ENCODE peak calls at places on chromosomes 6 and 20, in eight cellular contexts. Y, K, X, T, O, D, V and Z are unnamed samples.

GRCh38 chr6:26475823-26476729 is 18.3 kb downstream of the BTN2A1 start:
- DNase-seq in Y (no peak), K (no peak), X (no peak), T (no peak), O (no peak), D (no peak), V (no peak), Z (no peak)

GRCh38 chr6:2819891-2820814 is 21.5 kb downstream of the SERPINB1 start:
- DNase-seq in Y (no peak), K (no peak), X (no peak), T (no peak), O (no peak), D (no peak), V (peak), Z (peak)

GRCh38 chr6:79334674-79335073 is 100.2 kb upstream of the HMGN3 start:
- DNase-seq in Y (no peak), K (no peak), X (no peak), T (no peak), O (no peak), D (no peak), V (peak), Z (no peak)

GRCh38 chr6:133646021-133646682 is 242.8 kb upstream of the TCF21 start:
- DNase-seq in Y (peak), K (peak), X (no peak), T (peak), O (no peak), D (no peak), V (peak), Z (no peak)

GRCh38 chr6:131400054-131400781 is 172.8 kb upstream of the ARG1 start:
- DNase-seq in Y (peak), K (peak), X (no peak), T (peak), O (no peak), D (no peak), V (peak), Z (peak)

GRCh38 chr20:47557218-47557617 is 55.5 kb downstream of the NCOA3 start:
- DNase-seq in Y (no peak), K (no peak), X (no peak), T (no peak), O (no peak), D (no peak), V (no peak), Z (no peak)

GRCh38 chr6:148441454-148441911 is 98.8 kb downstream of the SASH1 start:
- DNase-seq in Y (peak), K (no peak), X (no peak), T (no peak), O (no peak), D (no peak), V (peak), Z (peak)

GRCh38 chr6:53344993-53345392 is 3.8 kb downstream of the ELOVL5 start:
- DNase-seq in Y (no peak), K (no peak), X (no peak), T (no peak), O (no peak), D (no peak), V (no peak), Z (no peak)

GRCh38 chr6:135740580-135740979 is 110.9 kb upstream of the PDE7B start:
- DNase-seq in Y (no peak), K (no peak), X (no peak), T (no peak), O (no peak), D (no peak), V (no peak), Z (no peak)

GRCh38 chr6:22113046-22113766 is 183.6 kb downstream of the PRL start:
- DNase-seq in Y (peak), K (peak), X (no peak), T (peak), O (no peak), D (no peak), V (peak), Z (peak)

GRCh38 chr6:105902401-105903031 is 183.6 kb upstream of the PRDM1 start:
- DNase-seq in Y (no peak), K (no peak), X (no peak), T (no peak), O (no peak), D (no peak), V (no peak), Z (no peak)

GRCh38 chr6:27161946-27162603 is 85.4 kb upstream of the PRSS16 start:
- DNase-seq in Y (peak), K (no peak), X (no peak), T (peak), O (no peak), D (peak), V (peak), Z (peak)

GRCh38 chr6:129191275-129191674 is 308.3 kb downstream of the LAMA2 start:
- DNase-seq in Y (no peak), K (no peak), X (no peak), T (no peak), O (no peak), D (no peak), V (no peak), Z (no peak)

GRCh38 chr6:85676086-85676729 is 33.5 kb upstream of the SYNCRIP start:
- DNase-seq in Y (no peak), K (no peak), X (no peak), T (no peak), O (no peak), D (no peak), V (peak), Z (peak)

GRCh38 chr6:21559238-21559637 is 34.3 kb upstream of the SOX4 start:
- DNase-seq in Y (no peak), K (no peak), X (no peak), T (no peak), O (no peak), D (no peak), V (no peak), Z (no peak)

GRCh38 chr20:63652192-63652980 is 838 bp downstream of the STMN3 start:
- DNase-seq in Y (no peak), K (no peak), X (peak), T (no peak), O (no peak), D (no peak), V (peak), Z (peak)

GRCh38 chr6:131761061-131761761 is 46.6 kb upstream of the ENPP1 start:
- DNase-seq in Y (no peak), K (peak), X (no peak), T (no peak), O (no peak), D (no peak), V (no peak), Z (no peak)

GRCh38 chr6:112139052-112139451 is 51.7 kb downstream of the FAM229B start:
- DNase-seq in Y (no peak), K (no peak), X (no peak), T (no peak), O (no peak), D (no peak), V (no peak), Z (no peak)

GRCh38 chr6:53424300-53424699 is 75.5 kb upstream of the ELOVL5 start:
- DNase-seq in Y (no peak), K (no peak), X (no peak), T (no peak), O (no peak), D (no peak), V (no peak), Z (no peak)

GRCh38 chr6:12962995-12963394 is 246.4 kb downstream of the PHACTR1 start:
- DNase-seq in Y (no peak), K (no peak), X (no peak), T (no peak), O (no peak), D (no peak), V (peak), Z (peak)

GRCh38 chr6:155786528-155786927 is 330.9 kb upstream of the NOX3 start:
- DNase-seq in Y (no peak), K (no peak), X (no peak), T (no peak), O (no peak), D (no peak), V (no peak), Z (no peak)

GRCh38 chr6:45420083-45420908 is 42.6 kb upstream of the SUPT3H start:
- DNase-seq in Y (no peak), K (peak), X (peak), T (no peak), O (no peak), D (peak), V (peak), Z (peak)

GRCh38 chr6:134537146-134537555 is 219.2 kb upstream of the SGK1 start:
- DNase-seq in Y (peak), K (peak), X (no peak), T (peak), O (no peak), D (no peak), V (peak), Z (no peak)

GRCh38 chr20:47502271-47502730 is 614 bp downstream of the NCOA3 start:
- DNase-seq in Y (no peak), K (peak), X (peak), T (peak), O (no peak), D (no peak), V (peak), Z (peak)

GRCh38 chr20:62195736-62196135 is 12.9 kb downstream of the MTG2 start:
- DNase-seq in Y (no peak), K (no peak), X (no peak), T (no peak), O (no peak), D (no peak), V (no peak), Z (no peak)

GRCh38 chr6:53005667-53006250 is 10.7 kb upstream of the GSTA4 start:
- DNase-seq in Y (no peak), K (no peak), X (no peak), T (no peak), O (no peak), D (no peak), V (no peak), Z (no peak)

GRCh38 chr6:30044630-30045029 is 16.4 kb upstream of the POLR1H start:
- DNase-seq in Y (no peak), K (no peak), X (no peak), T (no peak), O (no peak), D (no peak), V (peak), Z (peak)

GRCh38 chr6:44100088-44100550 is 27.1 kb downstream of the MRPL14 start:
- DNase-seq in Y (peak), K (no peak), X (peak), T (peak), O (no peak), D (peak), V (peak), Z (peak)
- TF ChIP-seq CTCF in Y (peak), K (peak), X (peak), T (peak), O (peak), D (peak), V (peak), Z (peak)

DNA sequence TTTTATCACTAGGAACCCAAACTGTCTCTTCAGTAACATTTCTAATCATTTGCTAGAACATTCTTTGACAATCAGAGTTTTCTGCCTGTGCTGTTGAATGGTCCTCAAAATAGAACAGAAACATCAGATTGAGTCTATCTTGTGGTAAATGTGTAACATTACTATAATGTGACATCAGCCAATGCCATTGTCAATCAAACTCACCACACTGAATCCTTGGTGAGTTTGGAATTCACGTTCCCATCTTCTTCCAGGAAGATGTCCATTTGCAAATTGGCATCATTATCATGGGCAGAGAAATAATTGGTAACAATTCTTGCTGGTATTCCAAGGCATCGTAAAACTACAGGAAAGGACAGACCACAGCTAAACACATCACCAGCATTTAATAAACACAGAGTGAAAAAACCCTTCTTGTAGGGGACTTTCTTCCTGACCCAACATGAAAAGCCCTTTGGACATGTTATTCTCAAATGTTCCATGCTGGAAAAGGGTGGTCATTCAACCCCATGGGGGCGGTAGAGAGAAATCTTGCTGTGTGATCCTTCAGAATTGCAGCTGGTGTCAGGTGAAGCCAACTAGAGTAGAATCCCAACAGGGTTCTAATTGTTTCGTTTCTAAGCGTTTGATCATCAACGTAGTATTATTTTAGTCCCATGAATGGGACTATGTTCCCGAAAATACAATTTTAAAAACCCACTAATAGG is 98.5 kb downstream of the F13A1 start:
- DNase-seq in Y (peak), K (no peak), X (peak), T (no peak), O (no peak), D (peak), V (no peak), Z (peak)
- TF ChIP-seq CTCF in Y (no peak), K (no peak), X (peak), T (peak), O (peak), D (peak), V (no peak), Z (no peak)

GRCh38 chr20:59931511-59932312 is 1.7 kb downstream of the SYCP2 start:
- DNase-seq in Y (no peak), K (no peak), X (no peak), T (no peak), O (no peak), D (no peak), V (no peak), Z (no peak)
- TF ChIP-seq CTCF in Y (no peak), K (no peak), X (no peak), T (no peak), O (no peak), D (no peak), V (no peak), Z (no peak)

GRCh38 chr6:41941280-41942044 is at the start of gene CCND3:
- DNase-seq in Y (peak), K (peak), X (peak), T (peak), O (peak), D (peak), V (peak), Z (peak)
- TF ChIP-seq CTCF in Y (no peak), K (no peak), X (peak), T (no peak), O (no peak), D (no peak), V (no peak), Z (no peak)

DNA sequence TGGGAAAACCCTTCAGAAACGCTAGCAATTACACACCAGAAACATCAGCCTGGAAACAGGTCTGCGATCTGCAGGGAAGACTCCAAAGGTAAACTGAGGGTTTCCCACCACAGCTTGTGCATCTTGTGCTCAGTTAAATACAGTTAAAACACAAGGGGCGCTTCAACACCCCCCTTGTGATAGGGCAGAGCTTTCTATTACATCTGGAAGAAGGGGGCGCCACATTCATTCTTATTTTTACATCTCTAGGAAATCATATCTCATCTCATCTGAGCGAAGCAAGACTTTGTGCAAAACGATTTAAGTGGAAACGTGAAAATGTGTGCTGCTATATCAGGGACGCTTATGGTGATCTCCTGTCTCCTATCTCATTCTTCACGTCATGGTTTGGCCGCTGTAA is 58.5 kb downstream of the PRND start:
- DNase-seq in Y (peak), K (no peak), X (no peak), T (no peak), O (no peak), D (no peak), V (no peak), Z (no peak)
- TF ChIP-seq CTCF in Y (no peak), K (no peak), X (no peak), T (no peak), O (no peak), D (no peak), V (no peak), Z (no peak)

GRCh38 chr20:32018269-32019155 is 8.3 kb downstream of the CCM2L start:
- DNase-seq in Y (peak), K (no peak), X (peak), T (peak), O (peak), D (peak), V (no peak), Z (no peak)

GRCh38 chr20:32019156-32019510 is 8.9 kb downstream of the CCM2L start:
- DNase-seq in Y (peak), K (no peak), X (peak), T (peak), O (peak), D (peak), V (no peak), Z (peak)

GRCh38 chr20:32021091-32021490 is 10.9 kb downstream of the CCM2L start:
- DNase-seq in Y (no peak), K (no peak), X (no peak), T (no peak), O (no peak), D (no peak), V (no peak), Z (no peak)

GRCh38 chr20:32019563-32020463 is 9.6 kb downstream of the CCM2L start:
- DNase-seq in Y (no peak), K (no peak), X (no peak), T (no peak), O (no peak), D (no peak), V (no peak), Z (no peak)

DNA sequence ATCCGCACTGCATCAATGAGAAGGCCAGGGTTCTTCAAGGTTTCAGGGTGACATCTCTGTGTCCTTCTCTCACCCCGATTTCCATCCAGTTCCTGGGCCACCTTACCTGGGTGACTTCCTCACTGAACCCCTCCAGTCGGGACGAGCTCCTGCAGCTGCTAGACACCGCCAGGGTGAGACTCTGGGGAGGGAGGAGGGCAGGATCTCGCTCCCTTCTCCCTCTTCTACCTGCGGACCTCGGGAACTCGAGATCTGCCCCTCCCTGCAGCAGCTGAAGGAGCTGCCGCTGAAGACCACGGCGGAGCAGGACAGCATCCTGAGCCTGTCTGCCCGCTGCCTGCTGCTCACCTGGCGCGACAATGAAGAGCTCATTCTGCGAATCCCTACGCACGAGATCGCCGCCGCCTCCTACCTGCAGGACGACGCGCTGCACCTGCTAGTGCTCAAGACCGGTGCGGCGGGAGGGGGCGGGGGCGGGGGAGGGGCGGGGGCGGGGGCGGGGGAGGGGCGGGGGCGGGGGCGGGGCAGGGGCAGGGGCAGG is 7.5 kb downstream of the CCM2L start:
- DNase-seq in Y (peak), K (no peak), X (no peak), T (peak), O (peak), D (no peak), V (no peak), Z (peak)
- TF ChIP-seq CTCF in Y (no peak), K (no peak), X (peak), T (peak), O (peak), D (peak), V (no peak), Z (no peak)